ENCODE peak calls at places on chromosomes 5 and 9, in four cellular contexts. H is HTR-8/SVneo; X is activated T-helper 1 cell treated with anti-CD3 and anti-CD28 coated beads, Interleukin-2, amount 50 U/mL, for 16 hours; C is astrocyte of the spinal cord. R is an unnamed sample.

GRCh38 chr9:97570899-97571298 is 62.3 kb downstream of the TSTD2 start:
- DNase-seq in X (no peak), C (no peak), H (no peak), R (no peak)

GRCh38 chr9:120610975-120611689 is 31.2 kb upstream of the CDK5RAP2 start:
- DNase-seq in H (no peak), C (no peak), X (no peak), R (no peak)

GRCh38 chr9:34985311-34985899 is 4.1 kb upstream of the DNAJB5 start:
- DNase-seq in X (no peak), H (peak), C (peak), R (peak)

GRCh38 chr9:82436480-82436879 is 447.9 kb downstream of the SPATA31D1 start:
- DNase-seq in X (no peak), H (no peak), C (no peak), R (no peak)

GRCh38 chr5:107469485-107469884 is 201.3 kb downstream of the EFNA5 start:
- DNase-seq in C (peak), H (peak), X (no peak), R (peak)

GRCh38 chr5:151480859-151481258 is 33.5 kb downstream of the SLC36A1 start:
- DNase-seq in X (no peak), H (no peak), C (peak), R (no peak)

GRCh38 chr5:50984628-50985027 is 318.2 kb downstream of the PARP8 start:
- DNase-seq in H (no peak), C (no peak), X (no peak), R (peak)

GRCh38 chr5:138240690-138241385 is 27.7 kb upstream of the CDC23 start:
- DNase-seq in H (no peak), C (no peak), X (no peak), R (no peak)

GRCh38 chr9:38689678-38690077 is 30.3 kb downstream of the FAM240B start:
- DNase-seq in H (no peak), X (no peak), C (peak), R (no peak)

GRCh38 chr9:16262467-16263261 is 607.8 kb downstream of the BNC2 start:
- DNase-seq in X (no peak), C (peak), H (no peak), R (no peak)

GRCh38 chr9:77939149-77939668 is 92.4 kb downstream of the GNAQ start:
- DNase-seq in X (no peak), C (no peak), H (no peak), R (no peak)

GRCh38 chr5:126044111-126044668 is 379.0 kb upstream of the GRAMD2B start:
- DNase-seq in H (peak), C (peak), X (no peak), R (no peak)

GRCh38 chr5:140966293-140967225 is at the start of gene PCDHAC2:
- DNase-seq in X (no peak), C (no peak), H (peak), R (peak)